ENCODE peak calls at places on chromosome 7, in ten cellular contexts. One of them, this sample, is unnamed.

GRCh38 chr7:25777969-25778767 is 373.8 kb upstream of the NFE2L3 start:
- DNase-seq in NCI-H1092: peak
- DNase-seq in CD8-positive, alpha-beta T cell: no peak
- DNase-seq in trophoblast cell: no peak
- DNase-seq in AG09319: no peak
- DNase-seq in body of pancreas: no peak
- DNase-seq in ELR: no peak
- DNase-seq in T-helper 9 cell: no peak
- DNase-seq in AG08395: no peak
- DNase-seq in AML-193: no peak
- DNase-seq in this sample: no peak

GRCh38 chr7:47847207-47847606 is 101.1 kb downstream of the PKD1L1 start:
- DNase-seq in ELR: peak
- DNase-seq in AG08395: no peak
- DNase-seq in CD8-positive, alpha-beta T cell: no peak
- DNase-seq in trophoblast cell: no peak
- DNase-seq in AG09319: no peak
- DNase-seq in body of pancreas: no peak
- DNase-seq in T-helper 9 cell: no peak
- DNase-seq in AML-193: no peak
- DNase-seq in NCI-H1092: no peak
- DNase-seq in this sample: no peak

GRCh38 chr7:30285531-30286284 is 1.3 kb downstream of the ZNRF2 start:
- DNase-seq in AG09319: no peak
- DNase-seq in ELR: peak
- DNase-seq in AG08395: peak
- DNase-seq in T-helper 9 cell: peak
- DNase-seq in AML-193: peak
- DNase-seq in CD8-positive, alpha-beta T cell: peak
- DNase-seq in body of pancreas: peak
- DNase-seq in trophoblast cell: peak
- DNase-seq in NCI-H1092: no peak
- DNase-seq in this sample: peak

GRCh38 chr7:27155816-27156507 is 513 bp downstream of the HOXA7 start:
- DNase-seq in ELR: peak
- DNase-seq in AML-193: no peak
- DNase-seq in AG09319: no peak
- DNase-seq in T-helper 9 cell: no peak
- DNase-seq in body of pancreas: no peak
- DNase-seq in trophoblast cell: peak
- DNase-seq in AG08395: no peak
- DNase-seq in CD8-positive, alpha-beta T cell: no peak
- DNase-seq in NCI-H1092: peak
- DNase-seq in this sample: no peak

GRCh38 chr7:33692956-33693355 is 212.4 kb upstream of the BMPER start:
- DNase-seq in T-helper 9 cell: no peak
- DNase-seq in trophoblast cell: no peak
- DNase-seq in ELR: peak
- DNase-seq in AG09319: no peak
- DNase-seq in AG08395: peak
- DNase-seq in body of pancreas: no peak
- DNase-seq in CD8-positive, alpha-beta T cell: no peak
- DNase-seq in NCI-H1092: no peak
- DNase-seq in AML-193: no peak
- DNase-seq in this sample: no peak

GRCh38 chr7:421056-421991 is 98.3 kb downstream of the PDGFA start:
- DNase-seq in CD8-positive, alpha-beta T cell: no peak
- DNase-seq in NCI-H1092: no peak
- DNase-seq in AML-193: no peak
- DNase-seq in T-helper 9 cell: no peak
- DNase-seq in AG09319: no peak
- DNase-seq in trophoblast cell: no peak
- DNase-seq in ELR: no peak
- DNase-seq in body of pancreas: no peak
- DNase-seq in AG08395: no peak
- DNase-seq in this sample: peak

GRCh38 chr7:19112290-19113000 is 5.0 kb downstream of the TWIST1 start:
- DNase-seq in NCI-H1092: no peak
- DNase-seq in CD8-positive, alpha-beta T cell: no peak
- DNase-seq in body of pancreas: no peak
- DNase-seq in AML-193: no peak
- DNase-seq in AG08395: no peak
- DNase-seq in T-helper 9 cell: no peak
- DNase-seq in ELR: peak
- DNase-seq in AG09319: peak
- DNase-seq in trophoblast cell: no peak
- DNase-seq in this sample: no peak

GRCh38 chr7:45292481-45292880 is 134.9 kb downstream of the RAMP3 start:
- DNase-seq in CD8-positive, alpha-beta T cell: no peak
- DNase-seq in AG08395: no peak
- DNase-seq in T-helper 9 cell: no peak
- DNase-seq in AML-193: no peak
- DNase-seq in body of pancreas: no peak
- DNase-seq in ELR: no peak
- DNase-seq in trophoblast cell: no peak
- DNase-seq in NCI-H1092: no peak
- DNase-seq in AG09319: no peak
- DNase-seq in this sample: no peak

GRCh38 chr7:96823274-96823673 is 113.6 kb upstream of the SEM1 start:
- DNase-seq in body of pancreas: no peak
- DNase-seq in T-helper 9 cell: no peak
- DNase-seq in CD8-positive, alpha-beta T cell: no peak
- DNase-seq in ELR: peak
- DNase-seq in AG08395: no peak
- DNase-seq in trophoblast cell: peak
- DNase-seq in AML-193: no peak
- DNase-seq in NCI-H1092: no peak
- DNase-seq in AG09319: peak
- DNase-seq in this sample: no peak

GRCh38 chr7:149317986-149318672 is 56.1 kb downstream of the ZNF783 start:
- DNase-seq in NCI-H1092: no peak
- DNase-seq in AML-193: no peak
- DNase-seq in CD8-positive, alpha-beta T cell: no peak
- DNase-seq in trophoblast cell: peak
- DNase-seq in body of pancreas: no peak
- DNase-seq in ELR: no peak
- DNase-seq in AG09319: no peak
- DNase-seq in T-helper 9 cell: no peak
- DNase-seq in AG08395: no peak
- DNase-seq in this sample: no peak

GRCh38 chr7:121107923-121108498 is 119.5 kb downstream of the CPED1 start:
- DNase-seq in NCI-H1092: peak
- DNase-seq in AG08395: peak
- DNase-seq in AML-193: peak
- DNase-seq in CD8-positive, alpha-beta T cell: no peak
- DNase-seq in body of pancreas: no peak
- DNase-seq in T-helper 9 cell: no peak
- DNase-seq in trophoblast cell: peak
- DNase-seq in AG09319: peak
- DNase-seq in ELR: peak
- DNase-seq in this sample: peak

GRCh38 chr7:68073701-68074100 is 1077.1 kb downstream of the TYW1 start:
- DNase-seq in trophoblast cell: no peak
- DNase-seq in AG09319: no peak
- DNase-seq in ELR: no peak
- DNase-seq in T-helper 9 cell: no peak
- DNase-seq in AML-193: no peak
- DNase-seq in NCI-H1092: no peak
- DNase-seq in body of pancreas: no peak
- DNase-seq in CD8-positive, alpha-beta T cell: no peak
- DNase-seq in AG08395: no peak
- DNase-seq in this sample: no peak

This sample was measured in CD4-positive, alpha-beta memory T cell.